ENCODE peak calls at places on chromosome 9, in six cellular contexts. B, Z, V, G, L and H are unnamed samples.

GRCh38 chr9:3963266-3964019 is 336.4 kb downstream of the GLIS3 start:
- DNase-seq in B (no peak), G (no peak), L (peak; percentile 24), V (no peak), Z (no peak), H (no peak)

GRCh38 chr9:83583151-83584014 is 39.6 kb upstream of the IDNK start:
- DNase-seq in L (peak; percentile 60), G (peak; percentile 47), B (peak; percentile 68), V (no peak), Z (peak; percentile 38), H (peak; percentile 61)

GRCh38 chr9:121929893-121930875 is 162.9 kb downstream of the TTLL11 start:
- DNase-seq in V (no peak), G (peak; percentile 5), B (no peak), L (peak; percentile 28), Z (no peak), H (peak; percentile 8)

GRCh38 chr9:22446950-22447606 is 454 bp downstream of the DMRTA1 start:
- DNase-seq in V (no peak), L (peak; percentile 72), Z (peak; percentile 83), B (peak; percentile 72), G (no peak), H (peak; percentile 7)

GRCh38 chr9:37922391-37923120 is 18.6 kb upstream of the SLC25A51 start:
- DNase-seq in G (no peak), Z (no peak), B (no peak), V (peak; percentile 44), L (no peak), H (peak; percentile 81)

GRCh38 chr9:133142657-133143592 is 20.8 kb downstream of the GBGT1 start:
- DNase-seq in B (no peak), L (no peak), Z (no peak), G (no peak), V (no peak), H (no peak)

GRCh38 chr9:133487331-133487725 is 8.4 kb upstream of the SLC2A6 start:
- DNase-seq in V (no peak), G (no peak), B (no peak), L (no peak), Z (peak; percentile 13), H (no peak)

GRCh38 chr9:94818196-94818541 is 91.7 kb downstream of the AOPEP start:
- DNase-seq in V (no peak), G (no peak), B (no peak), L (no peak), Z (no peak), H (no peak)

GRCh38 chr9:95508242-95508967 is 8.4 kb downstream of the PTCH1 start:
- DNase-seq in L (peak; percentile 23), V (no peak), B (peak; percentile 33), Z (peak; percentile 35), G (no peak), H (peak; percentile 37)

GRCh38 chr9:95017062-95017461 is 290.6 kb downstream of the AOPEP start:
- DNase-seq in Z (no peak), V (no peak), L (no peak), B (no peak), G (no peak), H (no peak)

GRCh38 chr9:107751522-107752235 is 262.1 kb upstream of the KLF4 start:
- DNase-seq in Z (peak; percentile 61), L (peak; percentile 64), G (peak; percentile 72), V (no peak), B (no peak), H (peak; percentile 15)

GRCh38 chr9:124779368-124780059 is 2.6 kb downstream of the OLFML2A start:
- DNase-seq in B (no peak), Z (no peak), G (peak; percentile 74), L (peak; percentile 63), V (no peak), H (no peak)

GRCh38 chr9:33408087-33408486 is 5.7 kb upstream of the AQP7 start:
- DNase-seq in V (no peak), Z (no peak), G (no peak), B (no peak), L (no peak), H (no peak)

GRCh38 chr9:112705773-112706427 is 12.0 kb downstream of the INIP start:
- DNase-seq in G (peak; percentile 40), B (peak; percentile 37), V (no peak), L (peak; percentile 27), Z (no peak), H (no peak)

GRCh38 chr9:126454250-126454649 is 127.6 kb downstream of the MVB12B start:
- DNase-seq in Z (no peak), V (no peak), L (no peak), G (no peak), B (no peak), H (no peak)

GRCh38 chr9:99090366-99091130 is 14.4 kb upstream of the TGFBR1 start:
- DNase-seq in V (no peak), L (no peak), Z (no peak), G (no peak), B (no peak), H (no peak)

DNA sequence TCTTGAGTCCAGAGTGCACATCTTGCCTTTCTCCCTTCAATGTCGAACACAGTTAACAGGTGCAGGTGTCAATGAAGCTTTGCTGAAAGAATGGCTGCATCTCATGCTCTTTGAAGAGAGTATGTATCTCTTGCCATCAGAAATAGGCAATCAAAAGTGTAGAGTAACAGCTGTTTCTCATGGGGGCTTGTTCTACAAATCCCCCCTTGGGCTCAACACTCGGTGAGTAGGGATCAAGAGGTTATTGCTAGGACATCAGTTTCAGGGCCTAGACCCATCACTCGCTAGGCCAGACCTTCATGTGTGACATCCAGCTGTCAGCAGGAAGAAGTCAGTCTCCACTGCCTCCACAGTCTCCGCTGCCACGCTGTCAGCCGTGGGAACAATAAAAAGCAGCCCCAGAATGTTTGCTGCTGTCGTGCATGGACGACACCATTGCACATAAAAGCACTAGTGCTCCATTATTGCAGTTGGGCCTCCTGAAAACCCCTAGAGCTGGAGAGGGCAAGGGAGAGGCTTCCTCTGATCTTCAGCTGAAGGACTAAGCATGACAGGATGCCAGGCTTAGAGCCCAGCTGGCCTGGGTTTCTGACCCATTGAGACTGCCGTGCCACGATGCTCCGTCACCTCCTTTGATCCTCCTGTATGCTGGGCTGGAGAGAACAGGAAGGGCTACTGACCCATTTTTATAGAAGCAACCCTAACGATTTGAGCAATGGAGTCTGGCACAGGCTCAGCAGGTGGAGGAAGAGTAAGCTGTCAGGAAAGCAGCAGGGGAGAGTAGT is 23.6 kb downstream of the TRAF1 start:
- DNase-seq in B (no peak), L (no peak), Z (no peak), V (no peak), G (no peak), H (no peak)
- TF ChIP-seq POLR2A in B (no peak), L (no peak), Z (no peak), V (no peak), G (no peak), H (no peak)

GRCh38 chr9:130234340-130235260 is 31.0 kb upstream of the HMCN2 start:
- DNase-seq in L (no peak), Z (no peak), B (no peak), G (no peak), V (no peak), H (no peak)

GRCh38 chr9:130237071-130237470 is 28.5 kb upstream of the HMCN2 start:
- DNase-seq in B (no peak), V (no peak), G (no peak), L (no peak), Z (no peak), H (no peak)

GRCh38 chr9:130237763-130238524 is 27.6 kb upstream of the HMCN2 start:
- DNase-seq in Z (no peak), B (no peak), L (no peak), V (no peak), G (no peak), H (peak; percentile 36)

GRCh38 chr9:130235558-130236435 is 29.8 kb upstream of the HMCN2 start:
- DNase-seq in G (peak; percentile 25), V (no peak), Z (peak; percentile 53), B (peak; percentile 66), L (peak; percentile 49), H (peak; percentile 85)

DNA sequence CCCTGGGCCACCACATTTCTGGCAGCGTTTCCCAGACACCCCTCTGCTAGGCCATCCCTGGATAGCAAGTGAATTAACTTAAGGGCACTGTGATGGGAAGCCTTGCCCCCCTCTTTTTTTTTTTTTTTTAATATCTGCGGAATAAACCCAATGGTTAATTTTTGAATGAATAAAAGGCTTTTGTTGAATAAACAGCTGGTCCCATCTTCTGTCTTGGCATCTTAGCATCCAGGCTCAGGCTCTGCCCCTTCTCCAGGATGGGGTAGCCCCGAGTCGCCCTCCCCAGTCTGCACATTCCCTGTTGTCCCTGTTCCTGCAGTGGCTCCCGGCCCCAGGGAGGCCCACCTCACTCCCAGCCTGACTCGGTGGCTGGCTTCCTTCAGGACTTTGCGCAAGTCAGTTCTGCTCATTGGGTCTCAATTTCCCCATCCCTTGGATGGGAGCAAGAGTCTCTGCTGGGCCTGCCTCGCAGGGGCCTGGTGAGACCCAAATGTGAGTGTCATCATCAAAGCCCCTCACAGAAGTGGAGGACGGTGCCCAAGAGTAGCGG is 29.0 kb upstream of the HMCN2 start:
- DNase-seq in V (no peak), Z (no peak), L (no peak), G (no peak), B (no peak), H (no peak)
- TF ChIP-seq POLR2A in V (no peak), Z (no peak), L (no peak), G (no peak), B (no peak), H (no peak)

GRCh38 chr9:127825319-127826051 is 22.8 kb downstream of the FPGS start:
- DNase-seq in L (no peak), B (peak; percentile 63), Z (peak; percentile 86), G (peak; percentile 56), V (no peak), H (peak; percentile 50)

GRCh38 chr9:127832248-127832647 is 22.2 kb downstream of the ENG start:
- DNase-seq in G (no peak), B (no peak), V (no peak), L (no peak), Z (no peak), H (no peak)

GRCh38 chr9:127829205-127829935 is 25.1 kb downstream of the ENG start:
- DNase-seq in L (no peak), B (no peak), Z (no peak), G (no peak), V (no peak), H (no peak)

GRCh38 chr9:127826253-127826913 is 23.7 kb downstream of the FPGS start:
- DNase-seq in G (no peak), B (no peak), Z (no peak), L (no peak), V (no peak), H (no peak)

GRCh38 chr9:127828262-127829031 is 25.8 kb downstream of the FPGS start:
- DNase-seq in L (peak; percentile 79), G (peak; percentile 83), B (peak; percentile 76), Z (peak; percentile 90), V (peak; percentile 94), H (peak; percentile 67)
- TF ChIP-seq POLR2A in L (peak; percentile 64), G (peak; percentile 76), B (peak; percentile 64), Z (peak; percentile 87), V (peak; percentile 77), H (no peak)

GRCh38 chr9:128718475-128718874 is 5.5 kb downstream of the ZDHHC12 start:
- DNase-seq in V (no peak), L (no peak), B (no peak), G (peak; percentile 46), Z (no peak), H (no peak)

GRCh38 chr9:128714586-128715435 is 9.1 kb downstream of the ZDHHC12 start:
- DNase-seq in Z (peak; percentile 9), L (no peak), V (peak; percentile 55), G (no peak), B (no peak), H (no peak)

GRCh38 chr9:128715436-128715750 is 8.5 kb downstream of the ZDHHC12 start:
- DNase-seq in V (no peak), L (no peak), B (no peak), Z (peak; percentile 7), G (no peak), H (no peak)

GRCh38 chr9:128718047-128718446 is 5.9 kb downstream of the ZDHHC12 start:
- DNase-seq in G (no peak), Z (no peak), B (no peak), V (no peak), L (no peak), H (no peak)

GRCh38 chr9:128716581-128717254 is 7.2 kb downstream of the ZDHHC12 start:
- DNase-seq in G (no peak), V (no peak), Z (no peak), L (no peak), B (no peak), H (no peak)
- TF ChIP-seq POLR2A in G (no peak), V (no peak), Z (no peak), L (no peak), B (no peak), H (no peak)